ENCODE peak calls at places on chromosomes 2 and 18, in seven cellular contexts. M is IMR-90, Y is Panc1, L is body of pancreas, S is lower lobe of right lung, Q is Peyer's patch, J is endothelial cell of umbilical vein. A is an unnamed sample.

GRCh38 chr2:64857581-64858471 is 131.4 kb upstream of the SLC1A4 start:
- DNase-seq in Y (no peak), L (no peak), M (peak; percentile 60), Q (no peak), S (no peak), J (no peak), A (no peak)

GRCh38 chr2:84924173-84925106 is 19.0 kb downstream of the TMSB10 start:
- DNase-seq in Y (no peak), Q (peak; percentile 76), S (peak; percentile 49), M (peak; percentile 30), J (peak; percentile 84), L (no peak), A (no peak)

GRCh38 chr2:42086500-42086953 is 38.7 kb downstream of the PKDCC start:
- DNase-seq in M (peak; percentile 70), Y (peak; percentile 55), L (peak; percentile 64), S (no peak), Q (peak; percentile 75), J (peak; percentile 69), A (no peak)

GRCh38 chr2:164742738-164743317 is 98.8 kb downstream of the COBLL1 start:
- DNase-seq in S (no peak), J (no peak), Q (no peak), Y (no peak), L (no peak), M (no peak), A (no peak)

GRCh38 chr18:58618822-58619553 is 9.9 kb downstream of the ALPK2 start:
- DNase-seq in Y (no peak), J (no peak), M (peak; percentile 36), Q (no peak), L (no peak), S (no peak), A (no peak)

GRCh38 chr2:151637284-151637781 is 96.9 kb downstream of the NEB start:
- DNase-seq in Y (no peak), S (no peak), Q (peak; percentile 79), J (no peak), L (no peak), M (no peak), A (peak; percentile 18)

GRCh38 chr2:11498543-11499034 is 32.6 kb upstream of the E2F6 start:
- DNase-seq in Q (peak; percentile 66), Y (no peak), L (peak; percentile 57), S (no peak), J (no peak), M (no peak), A (peak; percentile 78)

GRCh38 chr2:33304032-33304864 is 172.2 kb upstream of the RASGRP3 start:
- DNase-seq in Q (no peak), M (no peak), J (peak; percentile 18), Y (no peak), L (no peak), S (no peak), A (no peak)

GRCh38 chr18:75923169-75923568 is 495.7 kb upstream of the SMIM21 start:
- DNase-seq in Y (no peak), J (no peak), L (peak; percentile 72), S (peak; percentile 55), Q (no peak), M (peak; percentile 1), A (no peak)

GRCh38 chr2:132424526-132425121 is 8.0 kb downstream of the GPR39 start:
- DNase-seq in L (no peak), J (no peak), Y (no peak), Q (no peak), M (peak; percentile 72), S (no peak), A (no peak)

GRCh38 chr2:207770602-207771404 is 1.1 kb upstream of the FZD5 start:
- DNase-seq in M (no peak), J (peak; percentile 7), Y (no peak), S (peak; percentile 56), Q (peak; percentile 54), L (no peak), A (peak; percentile 23)

GRCh38 chr18:80009661-80010550 is 21.5 kb upstream of the TXNL4A start:
- DNase-seq in S (no peak), L (peak; percentile 36), Q (no peak), Y (peak; percentile 85), J (peak; percentile 38), M (peak; percentile 98), A (no peak)

GRCh38 chr2:101777337-101777736 is 79.8 kb downstream of the MAP4K4 start:
- DNase-seq in Y (no peak), Q (no peak), L (no peak), S (no peak), M (no peak), J (no peak), A (no peak)

GRCh38 chr2:20447437-20448245 is 767 bp downstream of the RHOB start:
- DNase-seq in M (peak; percentile 41), Y (no peak), S (peak; percentile 75), Q (peak; percentile 67), J (peak; percentile 56), L (peak; percentile 64), A (peak; percentile 57)
- H3K27me3 ChIP-seq in M (no peaks in the 10 kb centered on the region), Y (no peaks in the 10 kb centered on the region), S (no peaks in the 10 kb centered on the region), Q (no peaks in the 10 kb centered on the region), J (no peaks in the 10 kb centered on the region), L (no peaks in the 10 kb centered on the region), A (no peaks in the 10 kb centered on the region)

GRCh38 chr2:227033471-227034148 is 130.4 kb downstream of the COL4A4 start:
- DNase-seq in Q (peak; percentile 61), S (peak; percentile 50), M (peak; percentile 32), L (peak; percentile 75), J (no peak), Y (peak; percentile 13), A (peak; percentile 18)

GRCh38 chr2:227029706-227030105 is 134.3 kb downstream of the COL4A4 start:
- DNase-seq in Y (no peak), L (no peak), M (no peak), J (no peak), Q (no peak), S (no peak), A (no peak)

GRCh38 chr2:227030789-227031188 is 133.2 kb downstream of the COL4A4 start:
- DNase-seq in Q (no peak), M (no peak), Y (no peak), S (no peak), J (no peak), L (no peak), A (no peak)

GRCh38 chr2:227035678-227036077 is 128.3 kb downstream of the COL4A4 start:
- DNase-seq in M (no peak), J (no peak), S (no peak), Y (no peak), Q (no peak), L (no peak), A (no peak)

DNA sequence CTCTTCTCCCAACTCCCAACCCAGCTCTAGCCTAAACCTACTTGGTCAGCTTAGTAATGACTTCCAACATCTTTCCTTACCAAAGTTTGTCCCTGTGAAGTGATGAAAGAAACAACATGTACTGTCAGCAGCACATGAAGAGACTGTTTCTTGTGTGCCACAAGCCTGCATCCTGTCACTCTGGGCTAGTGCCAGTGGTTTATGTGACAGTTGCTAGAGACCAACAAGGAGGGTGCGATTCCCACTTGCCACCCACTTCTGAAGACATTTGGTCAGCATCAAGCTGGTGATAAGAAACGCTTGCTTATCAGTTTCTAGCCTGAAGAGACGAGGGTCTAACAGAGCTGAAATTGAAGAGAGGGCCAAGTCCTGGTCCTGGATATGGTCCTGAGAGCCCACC is 132.6 kb downstream of the COL4A4 start:
- DNase-seq in Y (no peak), M (no peak), S (no peak), L (no peak), J (no peak), Q (no peak), A (no peak)
- H3K4me3 ChIP-seq in Y (no peak overlapping the region), M (no peak overlapping the region), S (no peak overlapping the region), L (no peak overlapping the region), J (no peak overlapping the region), Q (no peak overlapping the region), A (no peak overlapping the region)

GRCh38 chr18:44895176-44895798 is 214.6 kb downstream of the SETBP1 start:
- DNase-seq in Y (peak; percentile 1), L (peak; percentile 56), M (peak; percentile 45), J (peak; percentile 49), Q (peak; percentile 84), S (no peak), A (no peak)
- TF ChIP-seq CTCF in Y (no peak), L (no peak), M (peak; percentile 50), J (peak; percentile 12), Q (peak; percentile 83), S (peak; percentile 44), A (peak; percentile 43)

DNA sequence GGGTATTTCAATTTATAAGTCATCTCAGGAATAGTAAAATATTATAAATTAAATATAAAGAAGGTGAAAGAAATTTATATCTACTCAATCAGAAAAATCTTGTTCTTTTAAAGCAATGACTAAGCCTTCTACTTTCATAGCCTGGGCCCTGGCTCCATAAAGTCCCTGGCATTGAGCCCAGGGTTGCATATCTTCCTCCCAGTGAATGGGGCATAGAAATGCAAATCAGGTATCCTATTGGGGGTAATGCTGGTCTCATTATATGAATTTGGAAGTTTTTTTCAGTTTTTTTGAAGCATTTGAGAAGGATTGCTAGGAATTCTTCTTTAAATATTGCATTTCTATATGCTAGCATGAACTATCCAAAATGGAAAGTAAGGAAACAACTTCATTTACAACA is 73.9 kb upstream of the MC2R start:
- DNase-seq in S (no peak), Q (no peak), Y (no peak), J (no peak), L (no peak), M (no peak), A (no peak)
- H3K27me3 ChIP-seq in S (no peaks in the 10 kb centered on the region), Q (no peaks in the 10 kb centered on the region), Y (no peaks in the 10 kb centered on the region), J (no peaks in the 10 kb centered on the region), L (no peaks in the 10 kb centered on the region), M (no peaks in the 10 kb centered on the region), A (no peaks in the 10 kb centered on the region)

GRCh38 chr2:159933727-159934049 is 128.7 kb downstream of the PLA2R1 start:
- DNase-seq in L (no peak), Q (no peak), S (no peak), M (no peak), Y (no peak), J (no peak), A (peak; percentile 45)
- H3K4me3 ChIP-seq in L (no peak overlapping the region), Q (no peak overlapping the region), S (no peak overlapping the region), M (no peak overlapping the region), Y (no peak overlapping the region), J (no peak overlapping the region), A (peak overlapping the region; percentile 25)